ENCODE peak calls at places on chromosomes 4 and X, in nine cellular contexts. One of them, this sample, is unnamed.

GRCh38 chr4:175469519-175469918 is 342.5 kb downstream of the GPM6A start:
- DNase-seq in activated T-helper 1 cell treated with Interleukin-2 at 50 U/mL for 16 hours: no peak
- DNase-seq in activated T-helper 2 cell treated with anti-CD3 and anti-CD28 coated beads, Interferon-gamma antibody, Interleukin-2, Interleukin-4, amounts not matched to agents 10 μg/mL and 5 μg/mL and 100 μg/mL, durations not matched to agents 14 hours and 24 hours and 36 hours: no peak
- DNase-seq in left colon: no peak
- DNase-seq in ascending aorta: no peak
- DNase-seq in naive B cell: no peak
- DNase-seq in posterior vena cava: no peak
- DNase-seq in ACHN: peak; percentile 4
- DNase-seq in ureter: no peak
- DNase-seq in this sample: no peak

GRCh38 chr4:10020871-10021676 is at the start of gene SLC2A9:
- DNase-seq in activated T-helper 1 cell treated with Interleukin-2 at 50 U/mL for 16 hours: no peak
- DNase-seq in activated T-helper 2 cell treated with anti-CD3 and anti-CD28 coated beads, Interferon-gamma antibody, Interleukin-2, Interleukin-4, amounts not matched to agents 10 μg/mL and 5 μg/mL and 100 μg/mL, durations not matched to agents 14 hours and 24 hours and 36 hours: no peak
- DNase-seq in left colon: no peak
- DNase-seq in ascending aorta: no peak
- DNase-seq in naive B cell: no peak
- DNase-seq in posterior vena cava: no peak
- DNase-seq in ACHN: no peak
- DNase-seq in ureter: peak; percentile 70
- DNase-seq in this sample: no peak

GRCh38 chrX:68462197-68462596 is 28.9 kb upstream of the OPHN1 start:
- DNase-seq in activated T-helper 1 cell treated with Interleukin-2 at 50 U/mL for 16 hours: no peak
- DNase-seq in activated T-helper 2 cell treated with anti-CD3 and anti-CD28 coated beads, Interferon-gamma antibody, Interleukin-2, Interleukin-4, amounts not matched to agents 10 μg/mL and 5 μg/mL and 100 μg/mL, durations not matched to agents 14 hours and 24 hours and 36 hours: no peak
- DNase-seq in left colon: no peak
- DNase-seq in ascending aorta: no peak
- DNase-seq in naive B cell: no peak
- DNase-seq in posterior vena cava: no peak
- DNase-seq in ACHN: no peak
- DNase-seq in ureter: no peak
- DNase-seq in this sample: no peak

GRCh38 chrX:41518841-41519220 is 71.7 kb downstream of the NYX start:
- DNase-seq in activated T-helper 1 cell treated with Interleukin-2 at 50 U/mL for 16 hours: no peak
- DNase-seq in activated T-helper 2 cell treated with anti-CD3 and anti-CD28 coated beads, Interferon-gamma antibody, Interleukin-2, Interleukin-4, amounts not matched to agents 10 μg/mL and 5 μg/mL and 100 μg/mL, durations not matched to agents 14 hours and 24 hours and 36 hours: no peak
- DNase-seq in left colon: no peak
- DNase-seq in ascending aorta: no peak
- DNase-seq in naive B cell: no peak
- DNase-seq in posterior vena cava: no peak
- DNase-seq in ACHN: no peak
- DNase-seq in ureter: no peak
- DNase-seq in this sample: no peak

GRCh38 chr4:152784490-152785195 is 4.9 kb downstream of the ARFIP1 start:
- DNase-seq in activated T-helper 1 cell treated with Interleukin-2 at 50 U/mL for 16 hours: no peak
- DNase-seq in activated T-helper 2 cell treated with anti-CD3 and anti-CD28 coated beads, Interferon-gamma antibody, Interleukin-2, Interleukin-4, amounts not matched to agents 10 μg/mL and 5 μg/mL and 100 μg/mL, durations not matched to agents 14 hours and 24 hours and 36 hours: no peak
- DNase-seq in left colon: no peak
- DNase-seq in ascending aorta: no peak
- DNase-seq in naive B cell: no peak
- DNase-seq in posterior vena cava: no peak
- DNase-seq in ACHN: peak; percentile 48
- DNase-seq in ureter: no peak
- DNase-seq in this sample: no peak

GRCh38 chrX:63506320-63506719 is 155.2 kb upstream of the SPIN4 start:
- DNase-seq in activated T-helper 1 cell treated with Interleukin-2 at 50 U/mL for 16 hours: no peak
- DNase-seq in activated T-helper 2 cell treated with anti-CD3 and anti-CD28 coated beads, Interferon-gamma antibody, Interleukin-2, Interleukin-4, amounts not matched to agents 10 μg/mL and 5 μg/mL and 100 μg/mL, durations not matched to agents 14 hours and 24 hours and 36 hours: no peak
- DNase-seq in left colon: no peak
- DNase-seq in ascending aorta: no peak
- DNase-seq in naive B cell: no peak
- DNase-seq in posterior vena cava: no peak
- DNase-seq in ACHN: peak; percentile 24
- DNase-seq in ureter: no peak
- DNase-seq in this sample: no peak

GRCh38 chr4:186068581-186069402 is at the start of gene TLR3:
- DNase-seq in activated T-helper 1 cell treated with Interleukin-2 at 50 U/mL for 16 hours: no peak
- DNase-seq in activated T-helper 2 cell treated with anti-CD3 and anti-CD28 coated beads, Interferon-gamma antibody, Interleukin-2, Interleukin-4, amounts not matched to agents 10 μg/mL and 5 μg/mL and 100 μg/mL, durations not matched to agents 14 hours and 24 hours and 36 hours: no peak
- DNase-seq in left colon: no peak
- DNase-seq in ascending aorta: no peak
- DNase-seq in naive B cell: no peak
- DNase-seq in posterior vena cava: no peak
- DNase-seq in ACHN: peak; percentile 61
- DNase-seq in ureter: no peak
- DNase-seq in this sample: no peak

GRCh38 chr4:121003863-121004262 is 68.5 kb downstream of the NDNF start:
- DNase-seq in activated T-helper 1 cell treated with Interleukin-2 at 50 U/mL for 16 hours: no peak
- DNase-seq in activated T-helper 2 cell treated with anti-CD3 and anti-CD28 coated beads, Interferon-gamma antibody, Interleukin-2, Interleukin-4, amounts not matched to agents 10 μg/mL and 5 μg/mL and 100 μg/mL, durations not matched to agents 14 hours and 24 hours and 36 hours: no peak
- DNase-seq in left colon: no peak
- DNase-seq in ascending aorta: no peak
- DNase-seq in naive B cell: no peak
- DNase-seq in posterior vena cava: no peak
- DNase-seq in ACHN: no peak
- DNase-seq in ureter: no peak
- DNase-seq in this sample: no peak

GRCh38 chrX:38941675-38942074 is 140.4 kb downstream of the MID1IP1 start:
- DNase-seq in activated T-helper 1 cell treated with Interleukin-2 at 50 U/mL for 16 hours: no peak
- DNase-seq in activated T-helper 2 cell treated with anti-CD3 and anti-CD28 coated beads, Interferon-gamma antibody, Interleukin-2, Interleukin-4, amounts not matched to agents 10 μg/mL and 5 μg/mL and 100 μg/mL, durations not matched to agents 14 hours and 24 hours and 36 hours: no peak
- DNase-seq in left colon: no peak
- DNase-seq in ascending aorta: no peak
- DNase-seq in naive B cell: no peak
- DNase-seq in posterior vena cava: no peak
- DNase-seq in ACHN: no peak
- DNase-seq in ureter: no peak
- DNase-seq in this sample: no peak

GRCh38 chr4:42397256-42397634 is at the start of gene SHISA3:
- DNase-seq in activated T-helper 1 cell treated with Interleukin-2 at 50 U/mL for 16 hours: no peak
- DNase-seq in activated T-helper 2 cell treated with anti-CD3 and anti-CD28 coated beads, Interferon-gamma antibody, Interleukin-2, Interleukin-4, amounts not matched to agents 10 μg/mL and 5 μg/mL and 100 μg/mL, durations not matched to agents 14 hours and 24 hours and 36 hours: peak; percentile 20
- DNase-seq in left colon: peak; percentile 22
- DNase-seq in ascending aorta: no peak
- DNase-seq in naive B cell: peak; percentile 9
- DNase-seq in posterior vena cava: no peak
- DNase-seq in ACHN: peak; percentile 15
- DNase-seq in ureter: no peak
- DNase-seq in this sample: no peak

GRCh38 chrX:12984629-12985303 is 9.9 kb downstream of the TMSB4X start:
- DNase-seq in activated T-helper 1 cell treated with Interleukin-2 at 50 U/mL for 16 hours: peak; percentile 37
- DNase-seq in activated T-helper 2 cell treated with anti-CD3 and anti-CD28 coated beads, Interferon-gamma antibody, Interleukin-2, Interleukin-4, amounts not matched to agents 10 μg/mL and 5 μg/mL and 100 μg/mL, durations not matched to agents 14 hours and 24 hours and 36 hours: peak; percentile 56
- DNase-seq in left colon: no peak
- DNase-seq in ascending aorta: no peak
- DNase-seq in naive B cell: no peak
- DNase-seq in posterior vena cava: no peak
- DNase-seq in ACHN: no peak
- DNase-seq in ureter: no peak
- DNase-seq in this sample: peak; percentile 39

GRCh38 chr4:187354740-187355139 is 631.1 kb upstream of the FAT1 start:
- DNase-seq in activated T-helper 1 cell treated with Interleukin-2 at 50 U/mL for 16 hours: no peak
- DNase-seq in activated T-helper 2 cell treated with anti-CD3 and anti-CD28 coated beads, Interferon-gamma antibody, Interleukin-2, Interleukin-4, amounts not matched to agents 10 μg/mL and 5 μg/mL and 100 μg/mL, durations not matched to agents 14 hours and 24 hours and 36 hours: no peak
- DNase-seq in left colon: no peak
- DNase-seq in ascending aorta: no peak
- DNase-seq in naive B cell: no peak
- DNase-seq in posterior vena cava: no peak
- DNase-seq in ACHN: no peak
- DNase-seq in ureter: no peak
- DNase-seq in this sample: no peak

GRCh38 chr4:148299337-148299736 is 142.9 kb downstream of the NR3C2 start:
- DNase-seq in activated T-helper 1 cell treated with Interleukin-2 at 50 U/mL for 16 hours: no peak
- DNase-seq in activated T-helper 2 cell treated with anti-CD3 and anti-CD28 coated beads, Interferon-gamma antibody, Interleukin-2, Interleukin-4, amounts not matched to agents 10 μg/mL and 5 μg/mL and 100 μg/mL, durations not matched to agents 14 hours and 24 hours and 36 hours: no peak
- DNase-seq in left colon: no peak
- DNase-seq in ascending aorta: no peak
- DNase-seq in naive B cell: no peak
- DNase-seq in posterior vena cava: no peak
- DNase-seq in ACHN: no peak
- DNase-seq in ureter: no peak
- DNase-seq in this sample: no peak

GRCh38 chrX:105975382-105975781 is 63.1 kb downstream of the SERPINA7 start:
- DNase-seq in activated T-helper 1 cell treated with Interleukin-2 at 50 U/mL for 16 hours: no peak
- DNase-seq in activated T-helper 2 cell treated with anti-CD3 and anti-CD28 coated beads, Interferon-gamma antibody, Interleukin-2, Interleukin-4, amounts not matched to agents 10 μg/mL and 5 μg/mL and 100 μg/mL, durations not matched to agents 14 hours and 24 hours and 36 hours: no peak
- DNase-seq in left colon: no peak
- DNase-seq in ascending aorta: no peak
- DNase-seq in naive B cell: no peak
- DNase-seq in posterior vena cava: no peak
- DNase-seq in ACHN: peak; percentile 11
- DNase-seq in ureter: no peak
- DNase-seq in this sample: no peak